ENCODE peak calls at places on chromosomes 1 and 21, in nine cellular contexts. F, T, J, I, M, K, L, Y and D are unnamed samples.

GRCh38 chr1:41728403-41729202 is 190.1 kb downstream of the HIVEP3 start:
- DNase-seq in F (no peak), T (no peak), J (peak; percentile 53), I (no peak), M (no peak), K (peak; percentile 87), L (no peak), Y (no peak), D (peak; percentile 91)

GRCh38 chr1:93661829-93662474 is 19.7 kb downstream of the BCAR3 start:
- DNase-seq in F (no peak), T (peak; percentile 88), J (peak; percentile 89), I (no peak), M (peak; percentile 35), K (peak; percentile 34), L (peak; percentile 86), Y (no peak), D (no peak)

GRCh38 chr1:164637461-164638375 is 78.7 kb downstream of the PBX1 start:
- DNase-seq in F (peak; percentile 80), T (peak; percentile 84), J (peak; percentile 62), I (peak; percentile 80), M (peak; percentile 67), K (no peak), L (peak; percentile 92), Y (peak; percentile 50), D (no peak)

GRCh38 chr21:41766883-41767605 is at the start of gene RIPK4:
- DNase-seq in F (peak; percentile 83), T (no peak), J (no peak), I (no peak), M (peak; percentile 60), K (peak; percentile 88), L (peak; percentile 14), Y (no peak), D (no peak)

GRCh38 chr1:178266619-178267066 is 172.7 kb downstream of the RASAL2 start:
- DNase-seq in F (no peak), T (no peak), J (no peak), I (no peak), M (no peak), K (no peak), L (no peak), Y (no peak), D (no peak)

GRCh38 chr1:2148691-2149090 is 45.9 kb downstream of the FAAP20 start:
- DNase-seq in F (no peak), T (peak; percentile 8), J (no peak), I (no peak), M (no peak), K (no peak), L (no peak), Y (no peak), D (no peak)

GRCh38 chr21:41361786-41362604 is at the start of gene MX2:
- DNase-seq in F (peak; percentile 78), T (peak; percentile 69), J (peak; percentile 93), I (peak; percentile 82), M (no peak), K (peak; percentile 73), L (peak; percentile 25), Y (no peak), D (peak; percentile 64)

GRCh38 chr1:179142889-179143299 is 61.0 kb downstream of the TOR3A start:
- DNase-seq in F (no peak), T (peak; percentile 98), J (peak; percentile 99), I (no peak), M (peak; percentile 66), K (no peak), L (peak; percentile 99), Y (peak; percentile 81), D (no peak)

GRCh38 chr1:7674972-7675371 is 96.1 kb upstream of the VAMP3 start:
- DNase-seq in F (no peak), T (no peak), J (no peak), I (no peak), M (no peak), K (no peak), L (no peak), Y (no peak), D (no peak)

GRCh38 chr1:149936992-149937705 is 470 bp upstream of the MTMR11 start:
- DNase-seq in F (no peak), T (peak; percentile 80), J (peak; percentile 42), I (no peak), M (peak; percentile 83), K (no peak), L (peak; percentile 66), Y (peak; percentile 79), D (no peak)

GRCh38 chr1:66271904-66272254 is 262.1 kb upstream of the SGIP1 start:
- DNase-seq in F (peak; percentile 84), T (peak; percentile 72), J (peak; percentile 81), I (peak; percentile 78), M (peak; percentile 25), K (no peak), L (peak; percentile 43), Y (peak; percentile 56), D (no peak)

GRCh38 chr21:36847189-36847588 is 119.3 kb downstream of the HLCS start:
- DNase-seq in F (no peak), T (peak; percentile 88), J (peak; percentile 64), I (no peak), M (peak; percentile 69), K (no peak), L (peak; percentile 82), Y (peak; percentile 32), D (no peak)

GRCh38 chr21:42807938-42808613 is 71.3 kb downstream of the WDR4 start:
- DNase-seq in F (no peak), T (no peak), J (no peak), I (no peak), M (no peak), K (no peak), L (no peak), Y (no peak), D (no peak)

GRCh38 chr1:55337801-55338447 is 122.8 kb upstream of the USP24 start:
- DNase-seq in F (no peak), T (peak; percentile 89), J (peak; percentile 77), I (no peak), M (peak; percentile 7), K (peak; percentile 65), L (peak; percentile 70), Y (no peak), D (peak; percentile 22)

GRCh38 chr1:167820684-167821355 is 93.1 kb downstream of the ADCY10 start:
- DNase-seq in F (no peak), T (no peak), J (no peak), I (no peak), M (no peak), K (no peak), L (no peak), Y (peak; percentile 32), D (no peak)

GRCh38 chr1:212966619-212967018 is 16.3 kb downstream of the VASH2 start:
- DNase-seq in F (no peak), T (no peak), J (no peak), I (no peak), M (no peak), K (no peak), L (no peak), Y (no peak), D (no peak)

GRCh38 chr1:68624233-68624632 is 127.4 kb upstream of the DEPDC1 start:
- DNase-seq in F (no peak), T (peak; percentile 53), J (no peak), I (no peak), M (peak; percentile 10), K (no peak), L (peak; percentile 74), Y (no peak), D (no peak)

GRCh38 chr21:33578959-33579542 is 9.4 kb downstream of the DONSON start:
- DNase-seq in F (no peak), T (peak; percentile 10), J (peak; percentile 68), I (no peak), M (no peak), K (no peak), L (peak; percentile 19), Y (no peak), D (no peak)

GRCh38 chr1:164630626-164631396 is 71.8 kb downstream of the PBX1 start:
- DNase-seq in F (no peak), T (no peak), J (peak; percentile 34), I (no peak), M (no peak), K (no peak), L (no peak), Y (no peak), D (no peak)

GRCh38 chr1:14826172-14826636 is 227.7 kb downstream of the KAZN start:
- DNase-seq in F (no peak), T (peak; percentile 95), J (peak; percentile 94), I (no peak), M (no peak), K (no peak), L (peak; percentile 56), Y (no peak), D (no peak)
- TF ChIP-seq CTCF in F (no peak), T (peak; percentile 45), J (peak; percentile 10), I (no peak), M (no peak), K (no peak), L (no peak), Y (no peak), D (no peak)

GRCh38 chr1:6621429-6622391 is 3.0 kb upstream of the THAP3 start:
- DNase-seq in F (no peak), T (no peak), J (no peak), I (no peak), M (no peak), K (no peak), L (no peak), Y (no peak), D (no peak)
- TF ChIP-seq CTCF in F (no peak), T (no peak), J (no peak), I (no peak), M (no peak), K (no peak), L (no peak), Y (no peak), D (no peak)

DNA sequence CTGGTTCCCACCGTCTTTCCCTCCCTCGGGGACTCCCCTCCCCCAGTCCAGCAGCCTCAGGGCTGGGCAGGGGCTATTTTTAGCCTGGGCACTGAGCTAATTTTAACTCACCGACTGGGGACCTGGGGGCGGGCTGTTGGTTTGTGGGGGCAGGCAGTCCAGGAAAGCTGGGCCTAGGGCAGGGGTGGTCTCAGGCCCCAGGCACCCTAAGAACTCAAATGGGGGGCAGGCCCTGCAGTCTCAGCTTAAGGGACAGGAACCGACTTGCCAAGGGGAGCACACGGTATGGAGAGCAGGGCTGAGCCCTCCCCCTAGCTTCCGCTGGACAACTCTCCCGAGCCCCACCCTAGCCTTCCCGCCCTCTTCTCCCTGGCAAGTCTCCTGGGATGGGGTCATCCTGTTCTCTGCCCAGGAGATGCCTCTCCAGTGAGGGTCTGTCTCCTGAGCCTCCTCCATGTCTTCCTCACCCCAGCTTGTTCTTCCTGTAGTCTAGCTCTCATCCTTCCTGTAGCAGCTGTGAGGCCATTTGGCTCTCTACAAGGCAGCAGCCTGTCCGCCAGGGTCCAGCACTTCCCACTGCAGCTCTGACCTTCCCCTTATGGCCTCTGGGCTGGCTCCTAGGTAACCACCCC is 10.1 kb downstream of the MEF2D start:
- DNase-seq in F (peak; percentile 87), T (no peak), J (no peak), I (peak; percentile 87), M (peak; percentile 44), K (no peak), L (no peak), Y (no peak), D (no peak)
- TF ChIP-seq CTCF in F (peak; percentile 67), T (peak; percentile 41), J (peak; percentile 30), I (no peak), M (no peak), K (no peak), L (peak; percentile 33), Y (no peak), D (no peak)

GRCh38 chr1:209789245-209789644 is 4.9 kb upstream of the C1orf74 start:
- DNase-seq in F (no peak), T (no peak), J (no peak), I (no peak), M (no peak), K (no peak), L (no peak), Y (no peak), D (no peak)
- TF ChIP-seq CTCF in F (no peak), T (no peak), J (no peak), I (no peak), M (no peak), K (no peak), L (no peak), Y (no peak), D (no peak)

GRCh38 chr1:181743878-181744312 is 260.6 kb downstream of the CACNA1E start:
- DNase-seq in F (peak; percentile 87), T (no peak), J (no peak), I (peak; percentile 51), M (no peak), K (no peak), L (no peak), Y (no peak), D (no peak)
- TF ChIP-seq CTCF in F (no peak), T (no peak), J (no peak), I (no peak), M (no peak), K (no peak), L (no peak), Y (no peak), D (no peak)